ENCODE peak calls at places on chromosomes 13 and 19, in nine cellular contexts. One of them, this sample, is unnamed.

GRCh38 chr13:33284016-33284415 is 1.5 kb downstream of the STARD13 start:
- DNase-seq in breast epithelium: no peak
- DNase-seq in hepatocyte: no peak
- DNase-seq in H9: no peak
- DNase-seq in esophagus squamous epithelium: no peak
- DNase-seq in CD4-positive, alpha-beta T cell: no peak
- DNase-seq in left ventricle myocardium inferior: no peak
- DNase-seq in psoas muscle: no peak
- DNase-seq in A549: no peak
- DNase-seq in this sample: peak; percentile 52

GRCh38 chr19:15331419-15332310 is 674 bp downstream of the BRD4 start:
- DNase-seq in breast epithelium: peak; percentile 39
- DNase-seq in hepatocyte: peak; percentile 84
- DNase-seq in H9: peak; percentile 39
- DNase-seq in esophagus squamous epithelium: no peak
- DNase-seq in CD4-positive, alpha-beta T cell: peak; percentile 20
- DNase-seq in left ventricle myocardium inferior: peak; percentile 60
- DNase-seq in psoas muscle: peak; percentile 73
- DNase-seq in A549: peak; percentile 36
- DNase-seq in this sample: no peak

GRCh38 chr13:112869202-112870061 is 99.6 kb upstream of the MCF2L start:
- DNase-seq in breast epithelium: no peak
- DNase-seq in hepatocyte: no peak
- DNase-seq in H9: no peak
- DNase-seq in esophagus squamous epithelium: no peak
- DNase-seq in CD4-positive, alpha-beta T cell: no peak
- DNase-seq in left ventricle myocardium inferior: no peak
- DNase-seq in psoas muscle: no peak
- DNase-seq in A549: no peak
- DNase-seq in this sample: no peak

GRCh38 chr13:93283255-93283654 is 56.6 kb downstream of the GPC6 start:
- DNase-seq in breast epithelium: no peak
- DNase-seq in hepatocyte: no peak
- DNase-seq in H9: no peak
- DNase-seq in esophagus squamous epithelium: no peak
- DNase-seq in CD4-positive, alpha-beta T cell: no peak
- DNase-seq in left ventricle myocardium inferior: no peak
- DNase-seq in psoas muscle: no peak
- DNase-seq in A549: no peak
- DNase-seq in this sample: no peak

GRCh38 chr13:32159147-32159869 is 127.7 kb downstream of the FRY start:
- DNase-seq in breast epithelium: no peak
- DNase-seq in hepatocyte: no peak
- DNase-seq in H9: no peak
- DNase-seq in esophagus squamous epithelium: no peak
- DNase-seq in CD4-positive, alpha-beta T cell: no peak
- DNase-seq in left ventricle myocardium inferior: no peak
- DNase-seq in psoas muscle: no peak
- DNase-seq in A549: no peak
- DNase-seq in this sample: no peak

GRCh38 chr13:96044238-96044637 is 9.0 kb downstream of the UGGT2 start:
- DNase-seq in breast epithelium: no peak
- DNase-seq in hepatocyte: no peak
- DNase-seq in H9: no peak
- DNase-seq in esophagus squamous epithelium: no peak
- DNase-seq in CD4-positive, alpha-beta T cell: no peak
- DNase-seq in left ventricle myocardium inferior: no peak
- DNase-seq in psoas muscle: no peak
- DNase-seq in A549: no peak
- DNase-seq in this sample: no peak

GRCh38 chr13:70253834-70254233 is 145.6 kb upstream of the KLHL1 start:
- DNase-seq in breast epithelium: no peak
- DNase-seq in hepatocyte: no peak
- DNase-seq in H9: no peak
- DNase-seq in esophagus squamous epithelium: no peak
- DNase-seq in CD4-positive, alpha-beta T cell: no peak
- DNase-seq in left ventricle myocardium inferior: no peak
- DNase-seq in psoas muscle: no peak
- DNase-seq in A549: no peak
- DNase-seq in this sample: peak; percentile 3

GRCh38 chr13:97911311-97912138 is 42.0 kb upstream of the IPO5 start:
- DNase-seq in breast epithelium: no peak
- DNase-seq in hepatocyte: peak; percentile 15
- DNase-seq in H9: peak; percentile 64
- DNase-seq in esophagus squamous epithelium: no peak
- DNase-seq in CD4-positive, alpha-beta T cell: no peak
- DNase-seq in left ventricle myocardium inferior: no peak
- DNase-seq in psoas muscle: no peak
- DNase-seq in A549: peak; percentile 17
- DNase-seq in this sample: peak; percentile 41

GRCh38 chr19:38731654-38732301 is 12.5 kb downstream of the CAPN12 start:
- DNase-seq in breast epithelium: peak; percentile 49
- DNase-seq in hepatocyte: no peak
- DNase-seq in H9: peak; percentile 25
- DNase-seq in esophagus squamous epithelium: no peak
- DNase-seq in CD4-positive, alpha-beta T cell: no peak
- DNase-seq in left ventricle myocardium inferior: no peak
- DNase-seq in psoas muscle: no peak
- DNase-seq in A549: no peak
- DNase-seq in this sample: no peak

GRCh38 chr19:11154683-11155047 is 917 bp downstream of the SPC24 start:
- DNase-seq in breast epithelium: no peak
- DNase-seq in hepatocyte: no peak
- DNase-seq in H9: no peak
- DNase-seq in esophagus squamous epithelium: no peak
- DNase-seq in CD4-positive, alpha-beta T cell: no peak
- DNase-seq in left ventricle myocardium inferior: no peak
- DNase-seq in psoas muscle: no peak
- DNase-seq in A549: no peak
- DNase-seq in this sample: no peak

GRCh38 chr13:34037636-34038325 is 219.8 kb downstream of the RFC3 start:
- DNase-seq in breast epithelium: no peak
- DNase-seq in hepatocyte: no peak
- DNase-seq in H9: no peak
- DNase-seq in esophagus squamous epithelium: no peak
- DNase-seq in CD4-positive, alpha-beta T cell: no peak
- DNase-seq in left ventricle myocardium inferior: no peak
- DNase-seq in psoas muscle: no peak
- DNase-seq in A549: no peak
- DNase-seq in this sample: no peak

GRCh38 chr13:44303681-44304432 is 69.8 kb upstream of the SERP2 start:
- DNase-seq in breast epithelium: no peak
- DNase-seq in hepatocyte: peak; percentile 36
- DNase-seq in H9: no peak
- DNase-seq in esophagus squamous epithelium: no peak
- DNase-seq in CD4-positive, alpha-beta T cell: no peak
- DNase-seq in left ventricle myocardium inferior: peak; percentile 78
- DNase-seq in psoas muscle: peak; percentile 69
- DNase-seq in A549: no peak
- DNase-seq in this sample: no peak

GRCh38 chr13:32211788-32212187 is 103.4 kb downstream of the ZAR1L start:
- DNase-seq in breast epithelium: no peak
- DNase-seq in hepatocyte: peak; percentile 18
- DNase-seq in H9: no peak
- DNase-seq in esophagus squamous epithelium: no peak
- DNase-seq in CD4-positive, alpha-beta T cell: no peak
- DNase-seq in left ventricle myocardium inferior: no peak
- DNase-seq in psoas muscle: no peak
- DNase-seq in A549: no peak
- DNase-seq in this sample: no peak

GRCh38 chr13:19634129-19634740 is 776 bp downstream of the MPHOSPH8 start:
- DNase-seq in breast epithelium: peak; percentile 23
- DNase-seq in hepatocyte: peak; percentile 30
- DNase-seq in H9: no peak
- DNase-seq in esophagus squamous epithelium: no peak
- DNase-seq in CD4-positive, alpha-beta T cell: peak; percentile 6
- DNase-seq in left ventricle myocardium inferior: no peak
- DNase-seq in psoas muscle: no peak
- DNase-seq in A549: no peak
- DNase-seq in this sample: peak; percentile 35

GRCh38 chr19:44883962-44884361 is 7.1 kb upstream of the TOMM40 start:
- DNase-seq in breast epithelium: no peak
- DNase-seq in hepatocyte: no peak
- DNase-seq in H9: no peak
- DNase-seq in esophagus squamous epithelium: no peak
- DNase-seq in CD4-positive, alpha-beta T cell: no peak
- DNase-seq in left ventricle myocardium inferior: no peak
- DNase-seq in psoas muscle: no peak
- DNase-seq in A549: no peak
- DNase-seq in this sample: no peak

GRCh38 chr19:51047031-51047335 is 12.2 kb upstream of the KLK12 start:
- DNase-seq in breast epithelium: no peak
- DNase-seq in hepatocyte: no peak
- DNase-seq in H9: no peak
- DNase-seq in esophagus squamous epithelium: no peak
- DNase-seq in CD4-positive, alpha-beta T cell: no peak
- DNase-seq in left ventricle myocardium inferior: no peak
- DNase-seq in psoas muscle: no peak
- DNase-seq in A549: no peak
- DNase-seq in this sample: no peak
- H3K27ac ChIP-seq in breast epithelium: peak overlapping the region; percentile 65
- H3K27ac ChIP-seq in hepatocyte: no peak overlapping the region
- H3K27ac ChIP-seq in H9: peak overlapping the region; percentile 97
- H3K27ac ChIP-seq in esophagus squamous epithelium: peak overlapping the region; percentile 42
- H3K27ac ChIP-seq in CD4-positive, alpha-beta T cell: no peak overlapping the region
- H3K27ac ChIP-seq in left ventricle myocardium inferior: no peak overlapping the region
- H3K27ac ChIP-seq in psoas muscle: no peak overlapping the region
- H3K27ac ChIP-seq in A549: no peak overlapping the region
- H3K27ac ChIP-seq in this sample: peak overlapping the region; percentile 57

GRCh38 chr13:110274687-110275086 is 32.3 kb downstream of the COL4A1 start:
- DNase-seq in breast epithelium: no peak
- DNase-seq in hepatocyte: no peak
- DNase-seq in H9: no peak
- DNase-seq in esophagus squamous epithelium: no peak
- DNase-seq in CD4-positive, alpha-beta T cell: no peak
- DNase-seq in left ventricle myocardium inferior: no peak
- DNase-seq in psoas muscle: no peak
- DNase-seq in A549: no peak
- DNase-seq in this sample: no peak
- TF ChIP-seq CTCF in breast epithelium: no peak
- TF ChIP-seq CTCF in hepatocyte: peak; percentile 6
- TF ChIP-seq CTCF in H9: peak; percentile 49
- TF ChIP-seq CTCF in esophagus squamous epithelium: no peak
- TF ChIP-seq CTCF in CD4-positive, alpha-beta T cell: no peak
- TF ChIP-seq CTCF in left ventricle myocardium inferior: peak; percentile 62
- TF ChIP-seq CTCF in psoas muscle: no peak
- TF ChIP-seq CTCF in A549: no peak
- TF ChIP-seq CTCF in this sample: peak; percentile 23

GRCh38 chr13:21435710-21436151 is 23.4 kb downstream of the ZDHHC20 start:
- DNase-seq in breast epithelium: no peak
- DNase-seq in hepatocyte: peak; percentile 53
- DNase-seq in H9: no peak
- DNase-seq in esophagus squamous epithelium: no peak
- DNase-seq in CD4-positive, alpha-beta T cell: peak; percentile 10
- DNase-seq in left ventricle myocardium inferior: peak; percentile 31
- DNase-seq in psoas muscle: peak; percentile 38
- DNase-seq in A549: peak; percentile 22
- DNase-seq in this sample: peak; percentile 64
- H3K27ac ChIP-seq in breast epithelium: no peak overlapping the region
- H3K27ac ChIP-seq in hepatocyte: peak overlapping the region; percentile 52
- H3K27ac ChIP-seq in H9: no peak overlapping the region
- H3K27ac ChIP-seq in esophagus squamous epithelium: peak overlapping the region; percentile 85
- H3K27ac ChIP-seq in CD4-positive, alpha-beta T cell: no peak overlapping the region
- H3K27ac ChIP-seq in left ventricle myocardium inferior: peak overlapping the region; percentile 84
- H3K27ac ChIP-seq in psoas muscle: peak overlapping the region; percentile 53
- H3K27ac ChIP-seq in A549: peak overlapping the region; percentile 11
- H3K27ac ChIP-seq in this sample: peak overlapping the region; percentile 34

GRCh38 chr13:99941911-99942310 is 29.7 kb downstream of the ZIC5 start:
- DNase-seq in breast epithelium: no peak
- DNase-seq in hepatocyte: no peak
- DNase-seq in H9: no peak
- DNase-seq in esophagus squamous epithelium: no peak
- DNase-seq in CD4-positive, alpha-beta T cell: no peak
- DNase-seq in left ventricle myocardium inferior: no peak
- DNase-seq in psoas muscle: no peak
- DNase-seq in A549: no peak
- DNase-seq in this sample: no peak
- TF ChIP-seq CTCF in breast epithelium: no peak
- TF ChIP-seq CTCF in hepatocyte: no peak
- TF ChIP-seq CTCF in H9: no peak
- TF ChIP-seq CTCF in esophagus squamous epithelium: no peak
- TF ChIP-seq CTCF in CD4-positive, alpha-beta T cell: no peak
- TF ChIP-seq CTCF in left ventricle myocardium inferior: no peak
- TF ChIP-seq CTCF in psoas muscle: no peak
- TF ChIP-seq CTCF in A549: no peak
- TF ChIP-seq CTCF in this sample: no peak

GRCh38 chr19:5443723-5444122 is 11.5 kb upstream of the ZNRF4 start:
- DNase-seq in breast epithelium: no peak
- DNase-seq in hepatocyte: no peak
- DNase-seq in H9: no peak
- DNase-seq in esophagus squamous epithelium: no peak
- DNase-seq in CD4-positive, alpha-beta T cell: no peak
- DNase-seq in left ventricle myocardium inferior: no peak
- DNase-seq in psoas muscle: no peak
- DNase-seq in A549: no peak
- DNase-seq in this sample: no peak
- H3K27ac ChIP-seq in breast epithelium: no peak overlapping the region
- H3K27ac ChIP-seq in hepatocyte: no peak overlapping the region
- H3K27ac ChIP-seq in H9: no peak overlapping the region
- H3K27ac ChIP-seq in esophagus squamous epithelium: no peak overlapping the region
- H3K27ac ChIP-seq in CD4-positive, alpha-beta T cell: no peak overlapping the region
- H3K27ac ChIP-seq in left ventricle myocardium inferior: no peak overlapping the region
- H3K27ac ChIP-seq in psoas muscle: no peak overlapping the region
- H3K27ac ChIP-seq in A549: no peak overlapping the region
- H3K27ac ChIP-seq in this sample: no peak overlapping the region

GRCh38 chr13:111153977-111154332 is 38.8 kb downstream of the ARHGEF7 start:
- DNase-seq in breast epithelium: no peak
- DNase-seq in hepatocyte: no peak
- DNase-seq in H9: no peak
- DNase-seq in esophagus squamous epithelium: no peak
- DNase-seq in CD4-positive, alpha-beta T cell: no peak
- DNase-seq in left ventricle myocardium inferior: peak; percentile 49
- DNase-seq in psoas muscle: no peak
- DNase-seq in A549: peak; percentile 14
- DNase-seq in this sample: no peak
- TF ChIP-seq CTCF in breast epithelium: no peak
- TF ChIP-seq CTCF in hepatocyte: peak; percentile 17
- TF ChIP-seq CTCF in H9: peak; percentile 37
- TF ChIP-seq CTCF in esophagus squamous epithelium: peak; percentile 22
- TF ChIP-seq CTCF in CD4-positive, alpha-beta T cell: peak; percentile 29
- TF ChIP-seq CTCF in left ventricle myocardium inferior: peak; percentile 31
- TF ChIP-seq CTCF in psoas muscle: no peak
- TF ChIP-seq CTCF in A549: no peak
- TF ChIP-seq CTCF in this sample: peak; percentile 34

GRCh38 chr19:2994588-2995131 is 17.3 kb downstream of the TLE6 start:
- DNase-seq in breast epithelium: no peak
- DNase-seq in hepatocyte: no peak
- DNase-seq in H9: no peak
- DNase-seq in esophagus squamous epithelium: no peak
- DNase-seq in CD4-positive, alpha-beta T cell: no peak
- DNase-seq in left ventricle myocardium inferior: no peak
- DNase-seq in psoas muscle: no peak
- DNase-seq in A549: no peak
- DNase-seq in this sample: no peak
- H3K27ac ChIP-seq in breast epithelium: no peak overlapping the region
- H3K27ac ChIP-seq in hepatocyte: no peak overlapping the region
- H3K27ac ChIP-seq in H9: no peak overlapping the region
- H3K27ac ChIP-seq in esophagus squamous epithelium: no peak overlapping the region
- H3K27ac ChIP-seq in CD4-positive, alpha-beta T cell: no peak overlapping the region
- H3K27ac ChIP-seq in left ventricle myocardium inferior: no peak overlapping the region
- H3K27ac ChIP-seq in psoas muscle: no peak overlapping the region
- H3K27ac ChIP-seq in A549: no peak overlapping the region
- H3K27ac ChIP-seq in this sample: no peak overlapping the region

This sample was measured in foreskin keratinocyte.